ENCODE peak calls at places on chromosomes 3 and 15, in four cellular contexts. G is breast epithelium; S is CD4-positive, alpha-beta T cell; C is DMS153. O is an unnamed sample.
A peak's percentile ranks its signal among the peaks of the same experiment; 100 is the strongest.

GRCh38 chr15:50850003-50850402 is 58.5 kb upstream of the AP4E1 start:
- DNase-seq in G (no peak), S (no peak), C (no peak), O (no peak)

GRCh38 chr3:194950906-194951628 is 265.4 kb downstream of the FAM43A start:
- DNase-seq in G (no peak), C (no peak), S (no peak), O (no peak)

GRCh38 chr15:74443100-74443909 is 9.5 kb upstream of the SEMA7A start:
- DNase-seq in G (no peak), C (no peak), S (no peak), O (no peak)

GRCh38 chr3:120160050-120160449 is 65.8 kb upstream of the GSK3B start:
- DNase-seq in G (peak; percentile 84), C (no peak), S (no peak), O (peak; percentile 81)

GRCh38 chr15:62972814-62973213 is 69.7 kb upstream of the TPM1 start:
- DNase-seq in G (no peak), S (no peak), C (no peak), O (no peak)

GRCh38 chr15:33968224-33968623 is at the start of gene CHRM5:
- DNase-seq in G (no peak), C (peak; percentile 73), S (no peak), O (no peak)

GRCh38 chr3:56291244-56291680 is 177.0 kb downstream of the ERC2 start:
- DNase-seq in S (no peak), C (no peak), G (no peak), O (no peak)

GRCh38 chr3:57546616-57547015 is 2.5 kb upstream of the DNAH12 start:
- DNase-seq in S (no peak), G (no peak), C (no peak), O (no peak)

GRCh38 chr3:114128231-114128630 is 50.6 kb downstream of the DRD3 start:
- DNase-seq in S (no peak), C (no peak), G (no peak), O (no peak)

GRCh38 chr3:138227650-138228049 is 40.5 kb downstream of the ARMC8 start:
- DNase-seq in C (no peak), S (no peak), G (no peak), O (no peak)

GRCh38 chr3:58052373-58053273 is 44.4 kb downstream of the FLNB start:
- DNase-seq in G (peak; percentile 57), S (no peak), C (no peak), O (peak; percentile 75)

GRCh38 chr3:9396301-9396631 is 1.1 kb upstream of the SETD5 start:
- DNase-seq in S (peak; percentile 85), G (peak; percentile 94), C (peak; percentile 71), O (peak; percentile 94)

GRCh38 chr15:38708672-38709188 is 144.1 kb upstream of the RASGRP1 start:
- DNase-seq in S (no peak), C (no peak), G (no peak), O (no peak)

GRCh38 chr3:186909078-186909853 is 21.1 kb upstream of the ST6GAL1 start:
- DNase-seq in G (no peak), S (peak; percentile 80), C (no peak), O (no peak)

GRCh38 chr15:68818671-68819450 is 1.8 kb downstream of the ANP32A start:
- DNase-seq in S (no peak), C (no peak), G (peak; percentile 55), O (peak; percentile 65)

GRCh38 chr3:184727357-184728060 is 15.6 kb upstream of the MAGEF1 start:
- DNase-seq in C (peak; percentile 53), S (peak; percentile 22), G (peak; percentile 62), O (peak; percentile 65)

GRCh38 chr15:25249236-25250010 is 189.4 kb downstream of the UBE3A start:
- DNase-seq in C (no peak), G (no peak), S (peak; percentile 2), O (no peak)

GRCh38 chr3:27209595-27210264 is 159.5 kb downstream of the NEK10 start:
- DNase-seq in S (no peak), C (no peak), G (no peak), O (no peak)

GRCh38 chr3:192186508-192186907 is 540.8 kb downstream of the FGF12 start:
- DNase-seq in C (no peak), S (no peak), G (no peak), O (no peak)

GRCh38 chr3:13600950-13601691 is 52.2 kb downstream of the FBLN2 start:
- DNase-seq in S (no peak), C (no peak), G (no peak), O (no peak)

GRCh38 chr3:74862501-74862900 is 248.0 kb upstream of the CNTN3 start:
- DNase-seq in S (no peak), C (no peak), G (no peak), O (no peak)

GRCh38 chr3:61009025-61009424 is 242.2 kb downstream of the FHIT start:
- DNase-seq in C (no peak), G (no peak), S (no peak), O (no peak)

GRCh38 chr3:50210176-50210509 is 5.1 kb downstream of the SLC38A3 start:
- DNase-seq in C (no peak), S (no peak), G (no peak), O (no peak)

GRCh38 chr15:61712124-61712759 is 348.0 kb downstream of the VPS13C start:
- DNase-seq in S (no peak), C (no peak), G (no peak), O (no peak)

GRCh38 chr3:142723665-142723967 is 218 bp upstream of the TRPC1 start:
- DNase-seq in G (no peak), C (no peak), S (peak; percentile 77), O (no peak)

GRCh38 chr15:85473455-85473854 is 93.1 kb downstream of the AKAP13 start:
- DNase-seq in S (no peak), C (no peak), G (no peak), O (no peak)

O was measured in lung.